ENCODE peak calls at places on chromosome X, in four cellular contexts. One of them, this sample, is unnamed.

GRCh38 chrX:6849711-6850415 is 297.6 kb upstream of the STS start:
- DNase-seq in GM20000: no peak
- DNase-seq in AG09309: no peak
- DNase-seq in T-helper 2 cell: no peak
- DNase-seq in this sample: no peak

GRCh38 chrX:11791090-11791489 is 33.1 kb downstream of the MSL3 start:
- DNase-seq in GM20000: no peak
- DNase-seq in AG09309: no peak
- DNase-seq in T-helper 2 cell: no peak
- DNase-seq in this sample: no peak

GRCh38 chrX:80879143-80879542 is 69.5 kb upstream of the BRWD3 start:
- DNase-seq in GM20000: no peak
- DNase-seq in AG09309: no peak
- DNase-seq in T-helper 2 cell: no peak
- DNase-seq in this sample: no peak

GRCh38 chrX:133444952-133445831 is 29.9 kb upstream of the GPC4 start:
- DNase-seq in GM20000: no peak
- DNase-seq in AG09309: no peak
- DNase-seq in T-helper 2 cell: no peak
- DNase-seq in this sample: no peak

GRCh38 chrX:132267392-132267791 is 48.1 kb upstream of the RAP2C start:
- DNase-seq in GM20000: no peak
- DNase-seq in AG09309: no peak
- DNase-seq in T-helper 2 cell: no peak
- DNase-seq in this sample: no peak

GRCh38 chrX:68989865-68990606 is 161.2 kb downstream of the EFNB1 start:
- DNase-seq in GM20000: no peak
- DNase-seq in AG09309: peak
- DNase-seq in T-helper 2 cell: no peak
- DNase-seq in this sample: no peak

GRCh38 chrX:143894938-143895337 is 11.1 kb downstream of the UBE2NL start:
- DNase-seq in GM20000: no peak
- DNase-seq in AG09309: no peak
- DNase-seq in T-helper 2 cell: no peak
- DNase-seq in this sample: no peak

GRCh38 chrX:13463608-13464007 is 105.8 kb upstream of the EGFL6 start:
- DNase-seq in GM20000: no peak
- DNase-seq in AG09309: peak
- DNase-seq in T-helper 2 cell: no peak
- DNase-seq in this sample: no peak

GRCh38 chrX:102976793-102977495 is 39.9 kb downstream of the RAB40AL start:
- DNase-seq in GM20000: no peak
- DNase-seq in AG09309: peak
- DNase-seq in T-helper 2 cell: no peak
- DNase-seq in this sample: no peak

GRCh38 chrX:23394421-23394820 is 59.8 kb downstream of the PTCHD1 start:
- DNase-seq in GM20000: no peak
- DNase-seq in AG09309: no peak
- DNase-seq in T-helper 2 cell: no peak
- DNase-seq in this sample: no peak

GRCh38 chrX:72305286-72306084 is at the start of gene CITED1:
- DNase-seq in GM20000: peak
- DNase-seq in AG09309: no peak
- DNase-seq in T-helper 2 cell: no peak
- DNase-seq in this sample: no peak

GRCh38 chrX:39601193-39602085 is 496.3 kb downstream of the BCOR start:
- DNase-seq in GM20000: no peak
- DNase-seq in AG09309: no peak
- DNase-seq in T-helper 2 cell: no peak
- DNase-seq in this sample: no peak

GRCh38 chrX:107672955-107673378 is 44.7 kb downstream of the PRPS1 start:
- DNase-seq in GM20000: peak
- DNase-seq in AG09309: peak
- DNase-seq in T-helper 2 cell: peak
- DNase-seq in this sample: peak

GRCh38 chrX:148874621-148875020 is 374.2 kb downstream of the AFF2 start:
- DNase-seq in GM20000: no peak
- DNase-seq in AG09309: no peak
- DNase-seq in T-helper 2 cell: no peak
- DNase-seq in this sample: no peak

GRCh38 chrX:2320580-2321327 is 180.0 kb downstream of the DHRSX start:
- DNase-seq in GM20000: no peak
- DNase-seq in AG09309: peak
- DNase-seq in T-helper 2 cell: no peak
- DNase-seq in this sample: no peak

GRCh38 chrX:155188786-155189185 is 27.5 kb upstream of the VBP1 start:
- DNase-seq in GM20000: no peak
- DNase-seq in AG09309: no peak
- DNase-seq in T-helper 2 cell: peak
- DNase-seq in this sample: no peak

GRCh38 chrX:154398668-154399526 is 720 bp downstream of the RPL10 start:
- DNase-seq in GM20000: peak
- DNase-seq in AG09309: peak
- DNase-seq in T-helper 2 cell: peak
- DNase-seq in this sample: peak

GRCh38 chrX:99142745-99143144 is 1267.3 kb downstream of the PCDH19 start:
- DNase-seq in GM20000: no peak
- DNase-seq in AG09309: no peak
- DNase-seq in T-helper 2 cell: no peak
- DNase-seq in this sample: no peak

GRCh38 chrX:137945470-137945869 is 379.5 kb downstream of the ZIC3 start:
- DNase-seq in GM20000: no peak
- DNase-seq in AG09309: no peak
- DNase-seq in T-helper 2 cell: no peak
- DNase-seq in this sample: no peak

GRCh38 chrX:45767021-45767491 is 566.4 kb upstream of the DIPK2B start:
- DNase-seq in GM20000: no peak
- DNase-seq in AG09309: no peak
- DNase-seq in T-helper 2 cell: no peak
- DNase-seq in this sample: no peak

GRCh38 chrX:103398321-103398937 is 22.1 kb downstream of the BEX3 start:
- DNase-seq in GM20000: no peak
- DNase-seq in AG09309: peak
- DNase-seq in T-helper 2 cell: no peak
- DNase-seq in this sample: no peak

GRCh38 chrX:16060252-16060651 is 63.1 kb upstream of the GRPR start:
- DNase-seq in GM20000: no peak
- DNase-seq in AG09309: no peak
- DNase-seq in T-helper 2 cell: no peak
- DNase-seq in this sample: no peak

GRCh38 chrX:147738260-147738659 is 173.5 kb upstream of the FMR1 start:
- DNase-seq in GM20000: no peak
- DNase-seq in AG09309: no peak
- DNase-seq in T-helper 2 cell: no peak
- DNase-seq in this sample: no peak

GRCh38 chrX:9356846-9357245 is 108.0 kb upstream of the TBL1X start:
- DNase-seq in GM20000: no peak
- DNase-seq in AG09309: no peak
- DNase-seq in T-helper 2 cell: no peak
- DNase-seq in this sample: no peak

GRCh38 chrX:16993791-16994318 is 47.4 kb downstream of the REPS2 start:
- DNase-seq in GM20000: no peak
- DNase-seq in AG09309: no peak
- DNase-seq in T-helper 2 cell: no peak
- DNase-seq in this sample: no peak

GRCh38 chrX:13357925-13358324 is 38.1 kb upstream of the ATXN3L start:
- DNase-seq in GM20000: no peak
- DNase-seq in AG09309: no peak
- DNase-seq in T-helper 2 cell: no peak
- DNase-seq in this sample: no peak

GRCh38 chrX:120617996-120618630 is 11.7 kb downstream of the C1GALT1C1 start:
- DNase-seq in GM20000: no peak
- DNase-seq in AG09309: no peak
- DNase-seq in T-helper 2 cell: no peak
- DNase-seq in this sample: no peak

GRCh38 chrX:68072016-68072415 is 361.3 kb downstream of the OPHN1 start:
- DNase-seq in GM20000: no peak
- DNase-seq in AG09309: no peak
- DNase-seq in T-helper 2 cell: no peak
- DNase-seq in this sample: no peak